ENCODE peak calls at places on chromosome 6, in five cellular contexts. Y is K562, K is HepG2, E is GM12891, W is GM12878. M is an unnamed sample.

GRCh38 chr6:95572098-95572497 is 5.2 kb upstream of the MANEA start:
- DNase-seq in K (no peak), E (no peak), Y (no peak), W (no peak), M (no peak)

GRCh38 chr6:14758421-14759043 is 487.3 kb upstream of the JARID2 start:
- DNase-seq in K (no peak), W (no peak), E (no peak), Y (no peak), M (no peak)

GRCh38 chr6:137258170-137258569 is 39.0 kb upstream of the IFNGR1 start:
- DNase-seq in Y (no peak), E (no peak), W (no peak), K (no peak), M (no peak)

GRCh38 chr6:101392561-101393230 is 812 bp upstream of the GRIK2 start:
- DNase-seq in E (no peak), W (no peak), Y (no peak), K (no peak), M (no peak)

GRCh38 chr6:143100429-143100828 is 39.7 kb downstream of the AIG1 start:
- DNase-seq in E (no peak), K (no peak), Y (no peak), W (no peak), M (no peak)

GRCh38 chr6:12356983-12357972 is 67.1 kb downstream of the EDN1 start:
- DNase-seq in W (peak), K (no peak), E (peak), Y (no peak), M (no peak)

GRCh38 chr6:14344486-14344885 is 226.9 kb downstream of the CD83 start:
- DNase-seq in K (no peak), W (no peak), Y (no peak), E (no peak), M (no peak)

GRCh38 chr6:115766745-115767462 is 293.8 kb downstream of the FRK start:
- DNase-seq in E (no peak), W (no peak), K (no peak), Y (no peak), M (no peak)

GRCh38 chr6:108027594-108027993 is 46.9 kb downstream of the OSTM1 start:
- DNase-seq in Y (no peak), W (no peak), E (no peak), K (no peak), M (no peak)

GRCh38 chr6:130118236-130118635 is 99.9 kb downstream of the L3MBTL3 start:
- DNase-seq in Y (no peak), W (no peak), K (no peak), E (no peak), M (no peak)

GRCh38 chr6:157187182-157188093 is 135.9 kb downstream of the TMEM242 start:
- DNase-seq in K (peak), E (no peak), Y (no peak), W (no peak), M (no peak)

GRCh38 chr6:21102624-21103023 is 490.9 kb upstream of the SOX4 start:
- DNase-seq in E (no peak), K (no peak), Y (no peak), W (no peak), M (no peak)

GRCh38 chr6:143556529-143556928 is 45.0 kb upstream of the FUCA2 start:
- DNase-seq in W (no peak), E (no peak), K (no peak), Y (no peak), M (no peak)

GRCh38 chr6:164502838-164503237 is 806.6 kb downstream of the C6orf118 start:
- DNase-seq in K (no peak), E (no peak), Y (no peak), W (peak), M (no peak)

GRCh38 chr6:21666200-21666671 is 72.7 kb downstream of the SOX4 start:
- DNase-seq in Y (no peak), W (no peak), K (no peak), E (no peak), M (no peak)

GRCh38 chr6:52922161-52922560 is 12.7 kb upstream of the GSTA3 start:
- DNase-seq in E (no peak), Y (no peak), W (no peak), K (no peak), M (no peak)

GRCh38 chr6:74070091-74070490 is 374.1 kb downstream of the CD109 start:
- DNase-seq in E (no peak), W (no peak), Y (no peak), K (no peak), M (no peak)

GRCh38 chr6:122799140-122799539 is 10.1 kb downstream of the SMPDL3A start:
- DNase-seq in E (no peak), Y (no peak), K (no peak), W (no peak), M (no peak)

GRCh38 chr6:112651239-112651638 is 304.1 kb downstream of the RFPL4B start:
- DNase-seq in E (no peak), W (no peak), K (no peak), Y (peak), M (no peak)

GRCh38 chr6:64520050-64520449 is 884.4 kb downstream of the PHF3 start:
- DNase-seq in E (no peak), K (no peak), W (peak), Y (no peak), M (no peak)

GRCh38 chr6:108589244-108589730 is 28.6 kb downstream of the FOXO3 start:
- DNase-seq in W (no peak), K (peak), E (no peak), Y (peak), M (no peak)

GRCh38 chr6:21739838-21740237 is 146.3 kb downstream of the SOX4 start:
- DNase-seq in K (no peak), Y (no peak), E (no peak), W (no peak), M (no peak)

GRCh38 chr6:11085758-11086435 is 7.7 kb upstream of the SMIM13 start:
- DNase-seq in E (no peak), W (no peak), Y (no peak), K (no peak), M (no peak)

GRCh38 chr6:133099573-133099972 is 141.6 kb upstream of the EYA4 start:
- DNase-seq in E (no peak), K (peak), Y (no peak), W (no peak), M (no peak)

GRCh38 chr6:26157150-26157837 is 70.1 kb downstream of the HFE start:
- DNase-seq in Y (peak), W (no peak), E (peak), K (no peak), M (no peak)

GRCh38 chr6:36851632-36852031 is 12.4 kb upstream of the CPNE5 start:
- DNase-seq in E (no peak), W (no peak), K (no peak), Y (no peak), M (no peak)

GRCh38 chr6:43395822-43396221 is 26.4 kb upstream of the ZNF318 start:
- DNase-seq in Y (no peak), W (no peak), K (no peak), E (no peak), M (no peak)

GRCh38 chr6:152146385-152146784 is 338.9 kb downstream of the ESR1 start:
- DNase-seq in Y (no peak), W (no peak), K (no peak), E (no peak), M (no peak)

GRCh38 chr6:52551483-52552277 is 25.2 kb downstream of the TRAM2 start:
- DNase-seq in K (peak), Y (no peak), W (no peak), E (no peak), M (no peak)

GRCh38 chr6:104589940-104590339 is 269.8 kb downstream of the HACE1 start:
- DNase-seq in Y (no peak), W (no peak), K (no peak), E (no peak), M (no peak)

GRCh38 chr6:160973856-160974255 is 17.7 kb upstream of the MAP3K4 start:
- DNase-seq in K (no peak), W (no peak), Y (no peak), E (no peak), M (no peak)

GRCh38 chr6:4113623-4114022 is 21.8 kb downstream of the ECI2 start:
- DNase-seq in K (no peak), W (no peak), Y (no peak), E (no peak), M (no peak)

GRCh38 chr6:126947070-126947469 is 171.4 kb upstream of the RSPO3 start:
- DNase-seq in E (no peak), Y (no peak), K (no peak), W (no peak), M (no peak)

GRCh38 chr6:2038096-2038495 is 207.3 kb downstream of the GMDS start:
- DNase-seq in K (no peak), Y (no peak), W (no peak), E (no peak), M (no peak)

DNA sequence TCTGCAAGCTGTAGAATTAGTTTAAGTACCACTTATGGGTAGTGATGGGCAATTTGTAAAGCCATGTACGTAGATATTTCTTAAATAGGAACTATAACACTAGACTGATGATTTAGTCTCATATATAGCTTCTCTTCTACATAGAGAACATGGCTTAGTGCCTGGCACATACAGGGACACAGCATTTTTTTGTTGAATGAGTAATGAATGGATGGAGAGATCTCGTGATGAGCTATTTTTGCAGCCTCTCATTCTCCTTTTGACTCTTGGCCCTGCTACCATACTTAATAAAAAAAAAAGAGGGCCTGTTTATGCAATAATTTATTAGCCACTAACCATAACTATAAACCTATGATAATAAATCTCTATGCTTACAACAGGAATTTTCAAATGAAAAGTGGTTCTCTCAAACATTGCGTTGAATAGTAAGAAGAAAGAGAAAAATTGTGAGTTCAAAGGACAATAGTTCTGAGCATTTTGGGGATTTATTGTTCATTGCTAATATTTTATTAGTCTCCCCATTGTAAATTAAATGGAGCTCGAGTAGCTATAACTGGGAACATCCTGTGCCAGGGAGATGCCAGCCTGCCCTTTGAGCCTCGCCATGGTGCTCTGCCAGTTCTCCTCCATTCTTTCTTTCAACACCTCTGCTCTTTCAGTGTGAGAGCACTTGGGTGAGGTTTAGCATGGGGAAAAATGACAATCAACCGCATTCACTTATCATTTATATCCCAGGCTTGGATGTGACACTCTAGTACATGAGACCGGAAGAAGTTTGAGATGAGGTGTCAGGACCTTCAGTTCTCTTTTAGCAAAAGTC is 14.7 kb upstream of the RCAN2 start:
- DNase-seq in W (no peak), K (no peak), E (no peak), Y (no peak), M (no peak)
- TF ChIP-seq POLR2A in W (no peak), K (no peak), E (no peak), Y (no peak), M (no peak)

DNA sequence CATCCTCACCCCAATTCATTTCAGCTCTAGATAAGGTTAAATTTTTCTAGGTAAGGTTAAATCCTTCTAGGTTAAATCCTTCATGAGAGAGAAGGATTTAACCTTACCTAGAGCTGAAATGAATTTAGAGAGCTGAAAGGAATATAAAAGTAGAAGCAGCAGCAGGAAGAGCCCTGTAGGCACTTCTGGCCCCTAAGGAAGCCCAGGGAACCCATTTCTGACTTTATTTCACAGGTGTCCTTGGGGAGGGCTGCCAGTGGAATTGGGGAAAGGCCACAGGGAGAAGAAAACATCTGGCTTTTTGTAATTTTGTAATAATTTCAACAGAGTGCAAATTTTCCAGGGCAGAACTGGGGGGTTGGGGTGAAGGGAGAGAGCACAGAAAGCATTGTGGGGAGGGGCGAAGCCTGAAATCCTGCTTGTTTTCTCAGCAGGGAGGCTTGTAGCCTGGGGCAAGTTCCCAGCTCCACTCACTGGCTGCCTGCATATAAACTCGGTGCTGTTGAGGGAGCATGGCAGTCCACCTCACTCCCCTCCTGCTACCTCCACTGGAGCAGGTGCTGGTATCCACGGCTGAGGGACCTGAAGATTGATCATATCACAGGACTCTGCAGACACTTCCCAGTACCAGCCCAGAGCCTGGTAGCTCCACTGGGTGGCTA is 65.7 kb upstream of the HCRTR2 start:
- DNase-seq in W (no peak), E (no peak), K (no peak), Y (no peak), M (no peak)
- TF ChIP-seq POLR2AphosphoS5 in W (no peak), E (no peak), K (no peak), Y (no peak), M (no peak)

GRCh38 chr6:603265-603664 is 53.6 kb downstream of the HUS1B start:
- DNase-seq in W (no peak), E (no peak), K (no peak), Y (no peak), M (no peak)

GRCh38 chr6:604579-604978 is 52.3 kb downstream of the HUS1B start:
- DNase-seq in W (no peak), K (no peak), Y (peak), E (no peak), M (no peak)

GRCh38 chr6:599946-600448 is 56.9 kb downstream of the HUS1B start:
- DNase-seq in E (no peak), Y (no peak), K (no peak), W (no peak), M (no peak)
- TF ChIP-seq TAF1 in E (no peak), Y (no peak), K (no peak), W (no peak), M (no peak)

DNA sequence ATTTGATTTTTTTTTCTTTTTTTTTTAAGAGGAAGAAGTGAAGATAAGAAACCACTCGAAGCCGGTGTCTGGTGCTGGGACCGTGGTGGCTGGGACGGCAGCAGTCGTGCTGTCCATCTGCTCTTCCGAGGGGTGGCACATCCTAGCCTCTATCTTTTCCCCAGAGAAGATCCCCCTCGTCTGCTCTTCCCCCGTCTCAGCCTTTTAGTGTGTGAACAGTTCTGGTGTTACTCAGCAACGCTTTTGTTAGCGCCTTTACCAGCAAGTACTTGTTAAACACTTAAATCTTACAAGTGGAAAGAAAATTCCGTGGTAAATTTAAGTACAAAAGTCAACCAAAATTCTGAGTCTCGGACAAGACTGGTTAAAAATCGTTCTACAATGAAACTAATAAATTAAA is 90.1 kb downstream of the RSPH3 start:
- DNase-seq in K (no peak), Y (no peak), E (no peak), W (no peak), M (no peak)
- TF ChIP-seq POLR2A in K (no peak), Y (no peak), E (no peak), W (no peak), M (no peak)

GRCh38 chr6:151014404-151015150 is 149.1 kb downstream of the MTHFD1L start:
- DNase-seq in W (no peak), Y (peak), E (peak), K (peak), M (peak)

GRCh38 chr6:151018911-151019795 is 153.7 kb downstream of the MTHFD1L start:
- DNase-seq in Y (no peak), W (no peak), E (no peak), K (no peak), M (no peak)

GRCh38 chr6:151015320-151015719 is 149.8 kb downstream of the MTHFD1L start:
- DNase-seq in E (no peak), W (no peak), Y (no peak), K (no peak), M (no peak)

GRCh38 chr6:151016107-151016506 is 150.6 kb downstream of the MTHFD1L start:
- DNase-seq in Y (no peak), W (no peak), E (no peak), K (no peak), M (no peak)

GRCh38 chr6:151018035-151018434 is 152.5 kb downstream of the MTHFD1L start:
- DNase-seq in W (no peak), E (no peak), Y (no peak), K (no peak), M (no peak)
- TF ChIP-seq POLR2AphosphoS5 in W (no peak), E (no peak), Y (no peak), K (no peak), M (no peak)

DNA sequence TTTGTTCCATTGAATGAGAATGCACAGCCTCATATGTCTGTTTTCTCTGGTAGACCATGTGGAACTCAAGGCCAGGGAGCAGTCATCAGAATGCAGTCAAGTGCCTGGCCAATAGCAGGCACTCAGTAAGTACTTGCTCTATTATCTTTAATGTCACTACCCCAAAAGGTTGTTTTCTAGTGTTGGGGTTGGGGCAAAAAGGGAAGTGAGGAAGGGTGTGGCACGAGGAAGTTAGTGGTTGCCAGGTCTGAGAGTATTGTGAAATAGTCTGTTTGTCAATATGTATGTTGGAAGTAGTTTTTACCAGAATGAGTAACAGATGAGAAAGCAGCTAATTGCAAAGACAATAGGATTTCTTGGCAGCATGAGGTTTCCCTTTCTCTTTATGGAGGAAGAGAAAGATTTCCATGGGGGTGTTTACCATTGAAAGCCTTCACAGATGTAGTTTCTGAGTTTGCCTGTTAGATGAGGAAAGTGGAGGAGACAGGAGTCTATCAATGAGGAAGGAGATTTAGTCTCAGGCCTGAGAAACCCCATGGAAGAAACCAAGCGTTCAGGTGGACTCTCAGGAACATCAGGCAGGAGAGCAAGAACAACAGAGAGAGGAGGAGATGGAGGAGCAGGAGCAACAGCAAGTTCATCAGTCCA is 59.6 kb upstream of the ARMH2 start:
- DNase-seq in K (no peak), Y (no peak), E (no peak), W (peak), M (peak)
- TF ChIP-seq TAF1 in K (no peak), Y (no peak), E (no peak), W (no peak), M (no peak)

GRCh38 chr6:32968770-32969684 is 633 bp downstream of the BRD2 start:
- DNase-seq in K (peak), Y (peak), W (no peak), E (peak), M (peak)

GRCh38 chr6:32971245-32971580 is 2.8 kb downstream of the BRD2 start:
- DNase-seq in K (no peak), W (no peak), E (no peak), Y (no peak), M (no peak)

GRCh38 chr6:32970413-32971244 is 2.2 kb downstream of the BRD2 start:
- DNase-seq in E (peak), Y (peak), W (peak), K (peak), M (peak)

GRCh38 chr6:32968093-32968769 is at the start of gene BRD2:
- DNase-seq in Y (peak), K (peak), W (peak), E (peak), M (peak)

DNA sequence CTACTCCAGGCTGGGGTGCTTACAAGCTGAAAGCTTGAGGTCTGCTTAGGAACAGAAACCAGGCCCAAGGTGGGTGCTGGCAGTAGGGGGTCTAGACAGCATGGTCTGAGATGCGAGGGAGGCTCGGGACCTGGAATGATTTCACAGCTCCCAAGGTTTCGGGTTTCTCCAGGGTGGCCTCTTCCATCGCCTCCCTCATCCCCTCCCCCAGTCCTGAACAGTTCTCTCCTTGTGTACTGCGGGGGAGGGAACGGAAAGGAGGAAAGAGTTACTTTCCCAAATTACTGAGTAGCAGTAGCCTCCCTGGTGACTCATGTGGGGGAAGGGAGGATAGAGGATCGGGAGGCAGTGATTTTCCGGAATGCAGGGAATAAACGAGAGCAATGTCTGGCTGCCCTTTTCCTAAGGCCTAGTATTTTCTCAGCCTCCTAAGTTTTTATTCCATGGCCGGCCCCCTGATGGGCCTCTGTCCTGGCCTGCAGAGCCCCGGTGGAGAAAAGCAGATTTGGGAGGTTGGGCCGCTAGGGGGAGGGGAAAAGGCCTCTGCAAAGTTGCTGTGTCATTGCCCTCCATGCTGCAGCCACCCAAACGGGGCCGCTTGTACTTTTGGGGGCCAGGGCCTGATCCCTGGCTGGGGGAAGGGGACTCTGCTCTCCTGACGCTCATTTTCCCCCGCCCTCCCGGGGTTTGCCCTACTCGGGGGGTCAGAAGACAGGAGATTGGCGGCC is 1.5 kb downstream of the BRD2 start:
- DNase-seq in K (peak), W (no peak), Y (peak), E (no peak), M (no peak)
- TF ChIP-seq POLR2A in K (no peak), W (peak), Y (peak), E (peak), M (no peak)

GRCh38 chr6:41723178-41723935 is 12.1 kb downstream of the TFEB start:
- DNase-seq in Y (peak), K (peak), W (no peak), E (peak), M (peak)
- TF ChIP-seq POLR2AphosphoS5 in Y (no peak), K (peak), W (peak), E (peak), M (peak)

M was measured in GM12892.